ENCODE peak calls at places on chromosomes 6 and 20, in five cellular contexts. L, H, Y, A and J are unnamed samples.
A peak's percentile ranks its signal among the peaks of the same experiment; 100 is the strongest.

GRCh38 chr20:35561268-35561667 is 19.4 kb downstream of the ERGIC3 start:
- DNase-seq in L (no peak), H (peak; percentile 62), Y (peak; percentile 68), A (no peak), J (no peak)

GRCh38 chr6:113672691-113673149 is 184.4 kb upstream of the MARCKS start:
- DNase-seq in L (peak; percentile 45), H (peak; percentile 69), Y (peak; percentile 24), A (no peak), J (peak; percentile 39)

GRCh38 chr20:22775671-22776139 is 191.3 kb upstream of the FOXA2 start:
- DNase-seq in L (no peak), H (peak; percentile 29), Y (peak; percentile 18), A (no peak), J (no peak)

GRCh38 chr20:3328501-3328900 is 79.0 kb downstream of the DNAAF9 start:
- DNase-seq in L (no peak), H (no peak), Y (no peak), A (no peak), J (no peak)

GRCh38 chr20:14633507-14633906 is 296.1 kb upstream of the FLRT3 start:
- DNase-seq in L (no peak), H (no peak), Y (no peak), A (no peak), J (no peak)

GRCh38 chr20:56445130-56445529 is 23.3 kb upstream of the RTF2 start:
- DNase-seq in L (no peak), H (no peak), Y (no peak), A (no peak), J (no peak)

GRCh38 chr6:12911387-12911960 is 194.9 kb downstream of the PHACTR1 start:
- DNase-seq in L (no peak), H (peak; percentile 14), Y (peak; percentile 33), A (no peak), J (peak; percentile 9)

GRCh38 chr6:30749554-30750378 is 5.4 kb upstream of the IER3 start:
- DNase-seq in L (peak; percentile 84), H (no peak), Y (no peak), A (no peak), J (no peak)

GRCh38 chr20:48733296-48733790 is 94.5 kb downstream of the PREX1 start:
- DNase-seq in L (no peak), H (no peak), Y (no peak), A (peak; percentile 7), J (no peak)

GRCh38 chr20:35171753-35172433 is at the start of gene PROCR:
- DNase-seq in L (peak; percentile 72), H (peak; percentile 87), Y (peak; percentile 94), A (no peak), J (peak; percentile 72)

GRCh38 chr6:129619579-129620233 is 90.3 kb downstream of the ARHGAP18 start:
- DNase-seq in L (no peak), H (no peak), Y (no peak), A (no peak), J (no peak)

GRCh38 chr6:159691133-159691962 is 1.7 kb downstream of the SOD2 start:
- DNase-seq in L (no peak), H (peak; percentile 94), Y (peak; percentile 67), A (peak; percentile 67), J (peak; percentile 64)

GRCh38 chr6:97882755-97883154 is 599.7 kb upstream of the MMS22L start:
- DNase-seq in L (no peak), H (no peak), Y (no peak), A (no peak), J (no peak)

GRCh38 chr20:59385461-59385860 is 85.0 kb downstream of the EDN3 start:
- DNase-seq in L (no peak), H (no peak), Y (no peak), A (no peak), J (no peak)

GRCh38 chr20:23302386-23302785 is 48.2 kb upstream of the NXT1 start:
- DNase-seq in L (no peak), H (no peak), Y (no peak), A (no peak), J (no peak)

GRCh38 chr20:47818996-47819609 is 33.8 kb upstream of the SULF2 start:
- DNase-seq in L (no peak), H (no peak), Y (no peak), A (no peak), J (no peak)

GRCh38 chr6:26103141-26103769 is 16.0 kb downstream of the HFE start:
- DNase-seq in L (no peak), H (peak; percentile 71), Y (no peak), A (no peak), J (no peak)

GRCh38 chr6:79079425-79080130 is 1.5 kb upstream of the PHIP start:
- DNase-seq in L (no peak), H (peak; percentile 45), Y (no peak), A (no peak), J (no peak)

GRCh38 chr6:3277251-3277650 is 18.5 kb downstream of the PSMG4 start:
- DNase-seq in L (no peak), H (no peak), Y (peak; percentile 10), A (no peak), J (no peak)

GRCh38 chr6:158322724-158323560 is 10.7 kb downstream of the TULP4 start:
- DNase-seq in L (no peak), H (peak; percentile 68), Y (peak; percentile 32), A (no peak), J (peak; percentile 15)

GRCh38 chr20:45833030-45833882 is at the start of gene SNX21:
- DNase-seq in L (peak; percentile 77), H (peak; percentile 96), Y (peak; percentile 94), A (peak; percentile 63), J (peak; percentile 87)

GRCh38 chr20:59783020-59784010 is 150.1 kb downstream of the SYCP2 start:
- DNase-seq in L (peak; percentile 60), H (peak; percentile 35), Y (peak; percentile 10), A (no peak), J (no peak)

GRCh38 chr20:56809668-56810067 is 180.6 kb downstream of the TFAP2C start:
- DNase-seq in L (no peak), H (no peak), Y (no peak), A (no peak), J (no peak)

GRCh38 chr20:1423625-1424106 is 30.8 kb upstream of the FKBP1A start:
- DNase-seq in L (peak; percentile 77), H (peak; percentile 79), Y (peak; percentile 56), A (no peak), J (peak; percentile 41)

GRCh38 chr6:119077643-119078448 is 618 bp downstream of the FAM184A start:
- DNase-seq in L (peak; percentile 39), H (peak; percentile 19), Y (peak; percentile 9), A (no peak), J (no peak)
- H3K4me3 ChIP-seq in L (peak overlapping the region; percentile 89), H (peak overlapping the region; percentile 31), Y (peak overlapping the region; percentile 80), A (peak overlapping the region; percentile 56), J (peak overlapping the region; percentile 58)

DNA sequence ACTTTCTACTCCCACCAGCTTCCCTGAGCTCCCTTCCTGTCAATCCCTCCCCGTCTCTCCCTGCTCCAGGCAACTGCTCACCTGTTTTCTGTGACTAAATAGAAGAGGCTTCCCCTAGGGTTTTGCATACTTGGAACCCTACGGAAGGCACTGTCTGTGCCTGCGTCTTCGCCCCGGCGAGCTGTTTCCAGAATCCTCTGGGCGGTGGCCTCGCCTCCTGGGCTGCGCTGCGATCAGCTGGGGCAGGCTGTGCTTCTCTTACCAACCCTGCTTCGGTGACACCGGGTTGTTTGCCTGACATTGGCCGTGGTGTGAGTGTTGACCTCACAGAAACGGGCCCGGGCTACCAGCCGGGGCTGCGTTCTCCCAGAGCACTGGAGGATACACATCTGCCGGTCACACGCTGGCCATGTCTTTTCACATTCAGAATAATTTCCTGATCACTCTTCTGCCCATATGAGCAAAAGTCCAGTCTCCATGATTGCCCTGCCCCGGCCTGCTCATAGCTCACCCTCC is 29.4 kb upstream of the CCR6 start:
- DNase-seq in L (no peak), H (no peak), Y (no peak), A (no peak), J (no peak)
- H3K4me3 ChIP-seq in L (no peak overlapping the region), H (no peak overlapping the region), Y (no peak overlapping the region), A (no peak overlapping the region), J (no peak overlapping the region)

GRCh38 chr6:128437685-128438084 is 82.7 kb downstream of the PTPRK start:
- DNase-seq in L (no peak), H (no peak), Y (no peak), A (no peak), J (no peak)

GRCh38 chr6:128427139-128427538 is 93.3 kb downstream of the PTPRK start:
- DNase-seq in L (no peak), H (no peak), Y (no peak), A (no peak), J (no peak)

DNA sequence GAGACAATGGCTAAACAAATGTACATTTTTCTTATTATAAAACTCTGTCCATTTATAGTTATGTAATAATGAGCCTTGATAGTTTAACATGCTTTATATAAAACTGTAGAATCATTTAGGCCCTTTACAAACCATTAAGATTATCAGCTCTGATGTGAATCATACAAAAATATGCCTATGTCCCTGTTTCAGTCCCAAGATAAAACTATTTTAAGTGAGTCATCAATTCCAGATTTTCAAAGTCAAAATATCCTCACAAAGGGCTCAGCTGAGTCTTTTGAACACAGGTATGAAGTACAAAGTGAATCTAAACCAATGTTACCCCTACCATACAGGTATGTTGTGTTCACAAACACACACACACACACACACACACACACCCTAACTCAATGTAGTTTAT is 88.0 kb downstream of the PTPRK start:
- DNase-seq in L (no peak), H (peak; percentile 53), Y (peak; percentile 12), A (peak; percentile 14), J (no peak)
- H3K4me3 ChIP-seq in L (no peak overlapping the region), H (no peak overlapping the region), Y (no peak overlapping the region), A (no peak overlapping the region), J (no peak overlapping the region)

DNA sequence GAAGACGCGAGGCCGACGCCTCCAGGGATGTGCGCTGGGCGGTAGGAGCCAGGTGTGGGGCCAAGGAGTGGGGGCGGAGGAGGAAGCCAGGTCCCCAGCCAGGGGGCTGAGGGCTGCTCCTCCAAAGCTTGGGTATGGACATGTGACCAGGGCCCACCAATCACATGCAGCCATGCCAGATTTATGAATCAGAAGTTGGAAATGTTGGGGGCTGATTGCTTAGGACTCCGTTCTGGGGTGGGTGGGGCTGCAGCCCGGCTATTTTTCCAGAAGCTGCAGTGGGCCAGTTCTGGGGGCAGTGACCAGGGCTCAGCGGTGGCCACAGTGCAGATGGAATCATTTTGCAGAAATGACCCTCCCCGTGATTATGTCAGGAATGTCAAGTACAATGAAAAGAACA is 96.0 kb downstream of the CEBPB start:
- DNase-seq in L (no peak), H (peak; percentile 88), Y (peak; percentile 94), A (no peak), J (peak; percentile 77)
- H3K4me3 ChIP-seq in L (no peak overlapping the region), H (no peak overlapping the region), Y (no peak overlapping the region), A (no peak overlapping the region), J (peak overlapping the region; percentile 11)

GRCh38 chr20:53942973-53943372 is 127.4 kb downstream of the BCAS1 start:
- DNase-seq in L (no peak), H (no peak), Y (no peak), A (no peak), J (no peak)

GRCh38 chr20:53942121-53942816 is 128.1 kb downstream of the BCAS1 start:
- DNase-seq in L (no peak), H (no peak), Y (no peak), A (no peak), J (no peak)

GRCh38 chr20:53940883-53941546 is 129.4 kb downstream of the BCAS1 start:
- DNase-seq in L (no peak), H (peak; percentile 86), Y (peak; percentile 69), A (peak; percentile 64), J (no peak)

GRCh38 chr20:53940356-53940694 is 130.1 kb downstream of the BCAS1 start:
- DNase-seq in L (no peak), H (no peak), Y (no peak), A (no peak), J (no peak)

GRCh38 chr20:53941680-53942079 is 128.7 kb downstream of the BCAS1 start:
- DNase-seq in L (no peak), H (no peak), Y (no peak), A (no peak), J (no peak)
- H3K4me3 ChIP-seq in L (no peak overlapping the region), H (no peak overlapping the region), Y (no peak overlapping the region), A (no peak overlapping the region), J (no peak overlapping the region)

GRCh38 chr6:104956663-104957294 is at the start of gene LIN28B:
- DNase-seq in L (no peak), H (no peak), Y (no peak), A (no peak), J (no peak)
- H3K4me3 ChIP-seq in L (no peak within 1 kb of the TSS), H (no peak within 1 kb of the TSS), Y (no peak within 1 kb of the TSS), A (no peak within 1 kb of the TSS), J (peak within 1 kb of the TSS; percentile 22)